ENCODE peak calls at places on chromosome 10, in seven cellular contexts. J, F, K, C, P, B and A are unnamed samples.

GRCh38 chr10:35004651-35005050 is 85.5 kb downstream of the CUL2 start:
- DNase-seq in J (no peak), F (no peak), K (no peak), C (no peak), P (no peak), B (no peak), A (no peak)

GRCh38 chr10:122492955-122493597 is 31.7 kb downstream of the HTRA1 start:
- DNase-seq in J (no peak), F (no peak), K (no peak), C (peak; percentile 70), P (no peak), B (no peak), A (no peak)

GRCh38 chr10:110356628-110357245 is 52.0 kb upstream of the SMNDC1 start:
- DNase-seq in J (peak; percentile 17), F (no peak), K (peak; percentile 76), C (no peak), P (no peak), B (no peak), A (no peak)

GRCh38 chr10:31419394-31420063 is 100.5 kb downstream of the ZEB1 start:
- DNase-seq in J (no peak), F (no peak), K (peak; percentile 30), C (peak; percentile 56), P (no peak), B (no peak), A (no peak)

GRCh38 chr10:44902838-44903545 is 8.1 kb upstream of the TMEM72 start:
- DNase-seq in J (no peak), F (no peak), K (no peak), C (no peak), P (no peak), B (no peak), A (peak; percentile 84)

GRCh38 chr10:129471447-129471846 is 4.4 kb downstream of the MGMT start:
- DNase-seq in J (no peak), F (no peak), K (no peak), C (no peak), P (no peak), B (no peak), A (no peak)

GRCh38 chr10:117541405-117541908 is 1.1 kb upstream of the EMX2 start:
- DNase-seq in J (no peak), F (peak; percentile 68), K (peak; percentile 70), C (peak; percentile 87), P (peak; percentile 52), B (no peak), A (peak; percentile 73)

GRCh38 chr10:108166401-108166800 is 1001.9 kb upstream of the SORCS1 start:
- DNase-seq in J (no peak), F (no peak), K (no peak), C (no peak), P (no peak), B (no peak), A (no peak)

GRCh38 chr10:12777840-12778585 is 223.5 kb downstream of the CCDC3 start:
- DNase-seq in J (no peak), F (no peak), K (no peak), C (no peak), P (no peak), B (no peak), A (no peak)

GRCh38 chr10:70426835-70427234 is 14.6 kb downstream of the NODAL start:
- DNase-seq in J (no peak), F (no peak), K (no peak), C (no peak), P (no peak), B (no peak), A (no peak)

GRCh38 chr10:77537720-77538373 is 99.8 kb downstream of the KCNMA1 start:
- DNase-seq in J (no peak), F (no peak), K (peak; percentile 23), C (peak; percentile 72), P (peak; percentile 61), B (no peak), A (no peak)

GRCh38 chr10:113987805-113988204 is 55.9 kb upstream of the ADRB1 start:
- DNase-seq in J (no peak), F (no peak), K (peak; percentile 27), C (no peak), P (no peak), B (no peak), A (no peak)

GRCh38 chr10:28587270-28587969 is 54.5 kb downstream of the WAC start:
- DNase-seq in J (no peak), F (no peak), K (peak; percentile 58), C (peak; percentile 6), P (no peak), B (no peak), A (no peak)

GRCh38 chr10:58951750-58952149 is 224.7 kb upstream of the PHYHIPL start:
- DNase-seq in J (no peak), F (no peak), K (peak; percentile 36), C (peak; percentile 77), P (no peak), B (no peak), A (no peak)

GRCh38 chr10:536371-536925 is 153.0 kb downstream of the DIP2C start:
- DNase-seq in J (no peak), F (no peak), K (no peak), C (peak; percentile 32), P (no peak), B (no peak), A (no peak)

GRCh38 chr10:4208499-4208898 is 423.5 kb upstream of the KLF6 start:
- DNase-seq in J (no peak), F (no peak), K (no peak), C (no peak), P (no peak), B (no peak), A (no peak)

GRCh38 chr10:118356628-118357027 is 14.5 kb upstream of the FAM204A start:
- DNase-seq in J (no peak), F (no peak), K (no peak), C (no peak), P (no peak), B (no peak), A (no peak)

GRCh38 chr10:68628576-68629127 is 68.5 kb downstream of the TET1 start:
- DNase-seq in J (no peak), F (no peak), K (no peak), C (no peak), P (no peak), B (no peak), A (no peak)

GRCh38 chr10:105044902-105045301 is 403.8 kb downstream of the SORCS3 start:
- DNase-seq in J (no peak), F (no peak), K (no peak), C (no peak), P (no peak), B (no peak), A (no peak)

GRCh38 chr10:116026315-116026714 is 246.7 kb downstream of the GFRA1 start:
- DNase-seq in J (no peak), F (peak; percentile 28), K (no peak), C (no peak), P (no peak), B (no peak), A (no peak)

GRCh38 chr10:70433581-70434280 is 7.8 kb downstream of the NODAL start:
- DNase-seq in J (no peak), F (no peak), K (no peak), C (peak; percentile 56), P (no peak), B (no peak), A (no peak)

GRCh38 chr10:122471531-122472177 is 10.3 kb downstream of the HTRA1 start:
- DNase-seq in J (no peak), F (no peak), K (no peak), C (no peak), P (no peak), B (no peak), A (no peak)

GRCh38 chr10:89887830-89888229 is 186.4 kb downstream of the KIF20B start:
- DNase-seq in J (no peak), F (no peak), K (no peak), C (no peak), P (no peak), B (no peak), A (no peak)

GRCh38 chr10:31000071-31000787 is 31.4 kb downstream of the ZNF438 start:
- DNase-seq in J (no peak), F (no peak), K (no peak), C (no peak), P (no peak), B (no peak), A (no peak)

GRCh38 chr10:50279489-50279888 is 28.2 kb upstream of the ASAH2 start:
- DNase-seq in J (no peak), F (peak; percentile 23), K (no peak), C (no peak), P (no peak), B (no peak), A (no peak)

GRCh38 chr10:129500617-129501339 is 33.7 kb downstream of the MGMT start:
- DNase-seq in J (no peak), F (no peak), K (no peak), C (no peak), P (no peak), B (no peak), A (no peak)

GRCh38 chr10:124394583-124394982 is 24.1 kb downstream of the OAT start:
- DNase-seq in J (no peak), F (no peak), K (no peak), C (no peak), P (no peak), B (no peak), A (no peak)

GRCh38 chr10:86066696-86067095 is 299.9 kb downstream of the GRID1 start:
- DNase-seq in J (no peak), F (no peak), K (no peak), C (no peak), P (no peak), B (no peak), A (no peak)

GRCh38 chr10:3902054-3902808 is 117.2 kb upstream of the KLF6 start:
- DNase-seq in J (no peak), F (no peak), K (peak; percentile 55), C (no peak), P (no peak), B (no peak), A (no peak)

GRCh38 chr10:21184216-21184615 is 287.1 kb upstream of the NEBL start:
- DNase-seq in J (no peak), F (no peak), K (peak; percentile 62), C (no peak), P (no peak), B (no peak), A (no peak)

GRCh38 chr10:104300002-104300735 is 31.2 kb downstream of the GSTO2 start:
- DNase-seq in J (no peak), F (no peak), K (peak; percentile 100), C (peak; percentile 78), P (no peak), B (no peak), A (no peak)

GRCh38 chr10:66877359-66877758 is 48.5 kb upstream of the LRRTM3 start:
- DNase-seq in J (no peak), F (no peak), K (no peak), C (no peak), P (no peak), B (no peak), A (no peak)

GRCh38 chr10:73095479-73096021 is 1.1 kb downstream of the P4HA1 start:
- DNase-seq in J (no peak), F (peak; percentile 28), K (peak; percentile 88), C (peak; percentile 56), P (peak; percentile 58), B (no peak), A (peak; percentile 62)

GRCh38 chr10:93438796-93439253 is 43.3 kb downstream of the MYOF start:
- DNase-seq in J (no peak), F (peak; percentile 71), K (peak; percentile 54), C (no peak), P (peak; percentile 45), B (no peak), A (peak; percentile 42)